ENCODE peak calls at places on chromosomes 16 and 17, in six cellular contexts. Q, J, C, E, D and I are unnamed samples.

GRCh38 chr16:86669937-86670772 is 91.8 kb downstream of the FOXL1 start:
- DNase-seq in J (no peak), E (no peak), C (no peak), Q (no peak), D (no peak), I (no peak)

GRCh38 chr17:42791948-42792347 is 6.6 kb downstream of the COA3 start:
- DNase-seq in J (no peak), C (no peak), E (no peak), D (no peak), Q (no peak), I (no peak)

GRCh38 chr17:17580662-17581470 is 10.6 kb downstream of the PEMT start:
- DNase-seq in E (no peak), D (peak; percentile 34), Q (no peak), J (no peak), C (no peak), I (no peak)

GRCh38 chr16:85047867-85048455 is 20.4 kb downstream of the KIAA0513 start:
- DNase-seq in E (no peak), J (no peak), Q (no peak), D (no peak), C (no peak), I (no peak)

GRCh38 chr17:50977487-50978159 is 111.5 kb upstream of the TOB1 start:
- DNase-seq in C (no peak), D (no peak), E (no peak), J (no peak), Q (no peak), I (no peak)

GRCh38 chr17:76353004-76353598 is 615 bp downstream of the PRPSAP1 start:
- DNase-seq in E (peak; percentile 70), J (no peak), C (no peak), D (peak; percentile 21), Q (peak; percentile 70), I (no peak)

GRCh38 chr16:14310519-14310991 is 239.4 kb downstream of the MRTFB start:
- DNase-seq in J (peak; percentile 10), C (no peak), E (peak; percentile 69), D (peak; percentile 23), Q (no peak), I (no peak)

GRCh38 chr16:70529051-70529777 is 5.6 kb downstream of the SF3B3 start:
- DNase-seq in C (no peak), Q (no peak), D (peak; percentile 74), J (no peak), E (peak; percentile 25), I (no peak)

GRCh38 chr17:43820759-43821158 is 12.2 kb downstream of the MPP3 start:
- DNase-seq in C (no peak), Q (peak; percentile 36), D (no peak), J (no peak), E (no peak), I (no peak)

GRCh38 chr16:55274391-55274790 is 49.6 kb upstream of the IRX6 start:
- DNase-seq in J (no peak), D (no peak), E (no peak), Q (no peak), C (no peak), I (no peak)

GRCh38 chr16:4936181-4936990 is 562 bp downstream of the PPL start:
- DNase-seq in Q (no peak), E (peak; percentile 55), C (no peak), J (no peak), D (no peak), I (no peak)

GRCh38 chr17:50173335-50173941 is 7.6 kb downstream of the SGCA start:
- DNase-seq in C (no peak), J (no peak), Q (no peak), D (peak; percentile 96), E (no peak), I (no peak)